ENCODE peak calls at places on chromosomes 5 and 9, in six cellular contexts. One of them, this sample, is unnamed.
A peak's percentile ranks its signal among the peaks of the same experiment; 100 is the strongest.

GRCh38 chr9:23447166-23447565 is 378.9 kb downstream of the ELAVL2 start:
- DNase-seq in naive thymus-derived CD4-positive, alpha-beta T cell: no peak
- DNase-seq in MM.1S: no peak
- DNase-seq in upper lobe of right lung: no peak
- DNase-seq in CD8-positive, alpha-beta T cell: no peak
- DNase-seq in uterus: no peak
- DNase-seq in this sample: no peak

GRCh38 chr5:34891981-34892380 is 23.3 kb downstream of the RAD1 start:
- DNase-seq in MM.1S: no peak
- DNase-seq in uterus: peak; percentile 51
- DNase-seq in upper lobe of right lung: no peak
- DNase-seq in CD8-positive, alpha-beta T cell: no peak
- DNase-seq in naive thymus-derived CD4-positive, alpha-beta T cell: no peak
- DNase-seq in this sample: peak; percentile 21

GRCh38 chr5:68252678-68253520 is 37.3 kb downstream of the PIK3R1 start:
- DNase-seq in uterus: peak; percentile 73
- DNase-seq in naive thymus-derived CD4-positive, alpha-beta T cell: no peak
- DNase-seq in MM.1S: peak; percentile 55
- DNase-seq in CD8-positive, alpha-beta T cell: peak; percentile 28
- DNase-seq in upper lobe of right lung: no peak
- DNase-seq in this sample: no peak

GRCh38 chr5:116445311-116445710 is 129.3 kb downstream of the SEMA6A start:
- DNase-seq in MM.1S: no peak
- DNase-seq in upper lobe of right lung: no peak
- DNase-seq in uterus: no peak
- DNase-seq in CD8-positive, alpha-beta T cell: no peak
- DNase-seq in naive thymus-derived CD4-positive, alpha-beta T cell: no peak
- DNase-seq in this sample: no peak

GRCh38 chr9:20593551-20593950 is 28.7 kb downstream of the MLLT3 start:
- DNase-seq in MM.1S: no peak
- DNase-seq in upper lobe of right lung: no peak
- DNase-seq in naive thymus-derived CD4-positive, alpha-beta T cell: no peak
- DNase-seq in uterus: no peak
- DNase-seq in CD8-positive, alpha-beta T cell: no peak
- DNase-seq in this sample: no peak

GRCh38 chr9:72883867-72884266 is 69.0 kb downstream of the ALDH1A1 start:
- DNase-seq in MM.1S: no peak
- DNase-seq in CD8-positive, alpha-beta T cell: no peak
- DNase-seq in naive thymus-derived CD4-positive, alpha-beta T cell: no peak
- DNase-seq in upper lobe of right lung: no peak
- DNase-seq in uterus: no peak
- DNase-seq in this sample: no peak

GRCh38 chr9:128575469-128575868 is 23.1 kb downstream of the SPTAN1 start:
- DNase-seq in uterus: no peak
- DNase-seq in MM.1S: no peak
- DNase-seq in naive thymus-derived CD4-positive, alpha-beta T cell: no peak
- DNase-seq in upper lobe of right lung: no peak
- DNase-seq in CD8-positive, alpha-beta T cell: no peak
- DNase-seq in this sample: peak; percentile 44

GRCh38 chr5:39678533-39678932 is 253.8 kb upstream of the DAB2 start:
- DNase-seq in uterus: no peak
- DNase-seq in naive thymus-derived CD4-positive, alpha-beta T cell: no peak
- DNase-seq in CD8-positive, alpha-beta T cell: no peak
- DNase-seq in MM.1S: no peak
- DNase-seq in upper lobe of right lung: no peak
- DNase-seq in this sample: no peak

GRCh38 chr5:142864293-142865260 is 94.4 kb downstream of the ARHGAP26 start:
- DNase-seq in naive thymus-derived CD4-positive, alpha-beta T cell: no peak
- DNase-seq in upper lobe of right lung: no peak
- DNase-seq in MM.1S: no peak
- DNase-seq in uterus: no peak
- DNase-seq in CD8-positive, alpha-beta T cell: no peak
- DNase-seq in this sample: no peak

GRCh38 chr5:31086839-31087415 is 106.6 kb upstream of the CDH6 start:
- DNase-seq in uterus: no peak
- DNase-seq in MM.1S: no peak
- DNase-seq in upper lobe of right lung: no peak
- DNase-seq in naive thymus-derived CD4-positive, alpha-beta T cell: no peak
- DNase-seq in CD8-positive, alpha-beta T cell: no peak
- DNase-seq in this sample: no peak

GRCh38 chr5:177389368-177390169 is 5.3 kb downstream of the SLC34A1 start:
- DNase-seq in upper lobe of right lung: no peak
- DNase-seq in naive thymus-derived CD4-positive, alpha-beta T cell: peak; percentile 52
- DNase-seq in uterus: no peak
- DNase-seq in MM.1S: no peak
- DNase-seq in CD8-positive, alpha-beta T cell: no peak
- DNase-seq in this sample: no peak

GRCh38 chr5:92330365-92330764 is 947.2 kb upstream of the ARRDC3 start:
- DNase-seq in CD8-positive, alpha-beta T cell: no peak
- DNase-seq in upper lobe of right lung: no peak
- DNase-seq in MM.1S: no peak
- DNase-seq in naive thymus-derived CD4-positive, alpha-beta T cell: no peak
- DNase-seq in uterus: no peak
- DNase-seq in this sample: no peak

GRCh38 chr9:113464672-113465271 is 1.2 kb downstream of the RGS3 start:
- DNase-seq in CD8-positive, alpha-beta T cell: no peak
- DNase-seq in naive thymus-derived CD4-positive, alpha-beta T cell: no peak
- DNase-seq in MM.1S: no peak
- DNase-seq in upper lobe of right lung: no peak
- DNase-seq in uterus: no peak
- DNase-seq in this sample: no peak

GRCh38 chr9:34185778-34186551 is 7.1 kb downstream of the UBAP1 start:
- DNase-seq in CD8-positive, alpha-beta T cell: no peak
- DNase-seq in naive thymus-derived CD4-positive, alpha-beta T cell: no peak
- DNase-seq in MM.1S: no peak
- DNase-seq in uterus: peak; percentile 64
- DNase-seq in upper lobe of right lung: no peak
- DNase-seq in this sample: no peak

GRCh38 chr5:106312360-106312759 is 1358.4 kb downstream of the EFNA5 start:
- DNase-seq in MM.1S: no peak
- DNase-seq in CD8-positive, alpha-beta T cell: no peak
- DNase-seq in uterus: no peak
- DNase-seq in upper lobe of right lung: no peak
- DNase-seq in naive thymus-derived CD4-positive, alpha-beta T cell: no peak
- DNase-seq in this sample: no peak

GRCh38 chr5:158080112-158080511 is 221.2 kb upstream of the CLINT1 start:
- DNase-seq in CD8-positive, alpha-beta T cell: no peak
- DNase-seq in uterus: no peak
- DNase-seq in naive thymus-derived CD4-positive, alpha-beta T cell: no peak
- DNase-seq in MM.1S: no peak
- DNase-seq in upper lobe of right lung: no peak
- DNase-seq in this sample: no peak

GRCh38 chr5:128083033-128083810 is at the start of gene SLC12A2:
- DNase-seq in naive thymus-derived CD4-positive, alpha-beta T cell: peak; percentile 97
- DNase-seq in upper lobe of right lung: peak; percentile 96
- DNase-seq in CD8-positive, alpha-beta T cell: peak; percentile 84
- DNase-seq in uterus: peak; percentile 93
- DNase-seq in MM.1S: peak; percentile 96
- DNase-seq in this sample: peak; percentile 93

GRCh38 chr5:170562166-170562565 is 58.3 kb downstream of the KCNIP1 start:
- DNase-seq in uterus: no peak
- DNase-seq in upper lobe of right lung: no peak
- DNase-seq in MM.1S: no peak
- DNase-seq in naive thymus-derived CD4-positive, alpha-beta T cell: no peak
- DNase-seq in CD8-positive, alpha-beta T cell: no peak
- DNase-seq in this sample: no peak

GRCh38 chr5:75510417-75510835 is 1.0 kb downstream of the CERT1 start:
- DNase-seq in MM.1S: no peak
- DNase-seq in upper lobe of right lung: no peak
- DNase-seq in naive thymus-derived CD4-positive, alpha-beta T cell: no peak
- DNase-seq in uterus: no peak
- DNase-seq in CD8-positive, alpha-beta T cell: peak; percentile 3
- DNase-seq in this sample: no peak

GRCh38 chr5:177478711-177479646 is 5.5 kb upstream of the DBN1 start:
- DNase-seq in CD8-positive, alpha-beta T cell: no peak
- DNase-seq in MM.1S: no peak
- DNase-seq in upper lobe of right lung: peak; percentile 86
- DNase-seq in uterus: peak; percentile 95
- DNase-seq in naive thymus-derived CD4-positive, alpha-beta T cell: peak; percentile 33
- DNase-seq in this sample: peak; percentile 87

GRCh38 chr5:178224403-178224802 is 8.2 kb downstream of the PHYKPL start:
- DNase-seq in CD8-positive, alpha-beta T cell: no peak
- DNase-seq in upper lobe of right lung: no peak
- DNase-seq in MM.1S: no peak
- DNase-seq in naive thymus-derived CD4-positive, alpha-beta T cell: no peak
- DNase-seq in uterus: no peak
- DNase-seq in this sample: no peak

GRCh38 chr5:31194892-31195291 is 1.4 kb downstream of the CDH6 start:
- DNase-seq in CD8-positive, alpha-beta T cell: no peak
- DNase-seq in MM.1S: no peak
- DNase-seq in upper lobe of right lung: no peak
- DNase-seq in uterus: no peak
- DNase-seq in naive thymus-derived CD4-positive, alpha-beta T cell: no peak
- DNase-seq in this sample: no peak

GRCh38 chr5:103764403-103764802 is 201.8 kb upstream of the NUDT12 start:
- DNase-seq in upper lobe of right lung: no peak
- DNase-seq in MM.1S: no peak
- DNase-seq in naive thymus-derived CD4-positive, alpha-beta T cell: no peak
- DNase-seq in CD8-positive, alpha-beta T cell: no peak
- DNase-seq in uterus: no peak
- DNase-seq in this sample: no peak

GRCh38 chr9:78994476-78994875 is 577.3 kb upstream of the TLE4 start:
- DNase-seq in uterus: no peak
- DNase-seq in CD8-positive, alpha-beta T cell: no peak
- DNase-seq in upper lobe of right lung: no peak
- DNase-seq in naive thymus-derived CD4-positive, alpha-beta T cell: no peak
- DNase-seq in MM.1S: no peak
- DNase-seq in this sample: no peak

GRCh38 chr5:135859656-135860055 is 25.2 kb downstream of the SLC25A48 start:
- DNase-seq in upper lobe of right lung: no peak
- DNase-seq in uterus: no peak
- DNase-seq in naive thymus-derived CD4-positive, alpha-beta T cell: no peak
- DNase-seq in MM.1S: no peak
- DNase-seq in CD8-positive, alpha-beta T cell: no peak
- DNase-seq in this sample: no peak

GRCh38 chr9:116715751-116716150 is 28.6 kb downstream of the TRIM32 start:
- DNase-seq in naive thymus-derived CD4-positive, alpha-beta T cell: no peak
- DNase-seq in MM.1S: no peak
- DNase-seq in CD8-positive, alpha-beta T cell: no peak
- DNase-seq in upper lobe of right lung: no peak
- DNase-seq in uterus: no peak
- DNase-seq in this sample: no peak

GRCh38 chr5:58770131-58770530 is 187.3 kb downstream of the RAB3C start:
- DNase-seq in MM.1S: no peak
- DNase-seq in naive thymus-derived CD4-positive, alpha-beta T cell: no peak
- DNase-seq in uterus: no peak
- DNase-seq in CD8-positive, alpha-beta T cell: no peak
- DNase-seq in upper lobe of right lung: no peak
- DNase-seq in this sample: no peak

GRCh38 chr5:20370061-20370460 is 382.1 kb upstream of the CDH18 start:
- DNase-seq in MM.1S: no peak
- DNase-seq in naive thymus-derived CD4-positive, alpha-beta T cell: no peak
- DNase-seq in upper lobe of right lung: no peak
- DNase-seq in uterus: no peak
- DNase-seq in CD8-positive, alpha-beta T cell: no peak
- DNase-seq in this sample: no peak

GRCh38 chr5:132506094-132506692 is 15.6 kb upstream of the IRF1 start:
- DNase-seq in uterus: no peak
- DNase-seq in CD8-positive, alpha-beta T cell: no peak
- DNase-seq in MM.1S: peak; percentile 69
- DNase-seq in upper lobe of right lung: no peak
- DNase-seq in naive thymus-derived CD4-positive, alpha-beta T cell: no peak
- DNase-seq in this sample: no peak

DNA sequence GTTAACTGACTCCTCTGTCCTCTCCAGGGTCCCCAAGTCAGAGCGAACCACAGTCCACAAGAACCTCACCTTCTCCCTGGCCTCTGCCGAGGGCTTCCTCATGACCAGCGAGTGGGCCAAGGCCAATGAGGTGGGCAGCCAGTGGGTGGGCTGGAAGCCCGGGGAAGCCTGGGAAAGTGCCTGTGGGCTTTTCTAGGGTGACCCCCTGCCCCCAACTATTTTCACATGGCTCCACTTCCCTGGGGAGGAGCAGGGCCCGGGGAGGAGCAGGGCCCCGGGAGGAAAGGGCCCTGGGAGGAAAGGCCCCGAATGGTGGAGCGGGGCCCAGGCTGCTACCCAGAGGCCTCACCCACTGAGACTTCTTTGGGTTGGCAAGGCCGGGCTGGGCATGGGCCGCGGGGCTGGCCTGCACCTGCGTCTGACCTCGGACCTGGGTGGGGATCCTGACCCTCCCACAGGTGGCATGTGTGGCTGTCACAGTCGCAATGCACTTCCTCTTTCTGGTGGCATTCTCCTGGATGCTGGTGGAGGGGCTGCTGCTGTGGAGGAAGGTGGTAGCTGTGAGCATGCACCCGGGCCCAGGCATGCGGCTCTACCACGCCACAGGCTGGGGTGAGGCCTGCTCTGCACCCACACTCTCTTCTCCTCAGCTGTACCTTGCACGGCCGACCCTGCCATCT is 17.9 kb downstream of the ADGRD2 start:
- DNase-seq in upper lobe of right lung: peak; percentile 34
- DNase-seq in MM.1S: no peak
- DNase-seq in uterus: no peak
- DNase-seq in CD8-positive, alpha-beta T cell: no peak
- DNase-seq in naive thymus-derived CD4-positive, alpha-beta T cell: no peak
- DNase-seq in this sample: no peak
- H3K27ac ChIP-seq in upper lobe of right lung: no peak overlapping the region
- H3K27ac ChIP-seq in MM.1S: no peak overlapping the region
- H3K27ac ChIP-seq in uterus: no peak overlapping the region
- H3K27ac ChIP-seq in CD8-positive, alpha-beta T cell: no peak overlapping the region
- H3K27ac ChIP-seq in naive thymus-derived CD4-positive, alpha-beta T cell: no peak overlapping the region
- H3K27ac ChIP-seq in this sample: no peak overlapping the region

DNA sequence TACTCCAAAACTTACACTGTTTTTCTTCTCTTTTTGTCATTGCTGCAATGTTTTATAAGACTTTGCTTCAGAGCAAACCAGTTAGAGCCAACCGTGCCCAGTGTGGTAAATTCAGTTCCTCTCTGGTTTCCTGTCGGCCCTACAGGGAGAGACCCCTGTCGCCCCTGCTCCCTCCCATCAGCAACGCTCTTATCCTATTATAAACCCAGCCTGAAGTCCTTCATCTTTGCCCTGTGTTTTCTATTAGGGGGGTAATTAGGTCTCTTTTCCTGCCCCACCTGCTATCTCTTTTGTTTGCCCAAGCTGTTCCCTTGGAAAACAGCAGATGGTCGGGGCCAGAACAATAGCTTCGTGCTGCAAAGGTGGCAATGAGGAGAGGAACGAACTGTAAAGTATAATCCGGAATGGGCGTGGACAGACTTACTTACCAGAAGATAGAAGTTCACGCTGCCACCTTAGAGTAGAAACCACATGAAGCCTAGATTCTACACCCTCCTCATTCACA is 21.4 kb upstream of the OTULINL start:
- DNase-seq in CD8-positive, alpha-beta T cell: no peak
- DNase-seq in upper lobe of right lung: no peak
- DNase-seq in MM.1S: no peak
- DNase-seq in uterus: no peak
- DNase-seq in naive thymus-derived CD4-positive, alpha-beta T cell: peak; percentile 47
- DNase-seq in this sample: no peak
- H3K27ac ChIP-seq in CD8-positive, alpha-beta T cell: no peak overlapping the region
- H3K27ac ChIP-seq in upper lobe of right lung: no peak overlapping the region
- H3K27ac ChIP-seq in MM.1S: no peak overlapping the region
- H3K27ac ChIP-seq in uterus: no peak overlapping the region
- H3K27ac ChIP-seq in naive thymus-derived CD4-positive, alpha-beta T cell: no peak overlapping the region
- H3K27ac ChIP-seq in this sample: no peak overlapping the region

GRCh38 chr5:79692586-79692985 is 3.0 kb downstream of the CMYA5 start:
- DNase-seq in MM.1S: no peak
- DNase-seq in upper lobe of right lung: no peak
- DNase-seq in uterus: no peak
- DNase-seq in naive thymus-derived CD4-positive, alpha-beta T cell: no peak
- DNase-seq in CD8-positive, alpha-beta T cell: no peak
- DNase-seq in this sample: no peak
- H3K27ac ChIP-seq in MM.1S: no peak overlapping the region
- H3K27ac ChIP-seq in upper lobe of right lung: no peak overlapping the region
- H3K27ac ChIP-seq in uterus: peak overlapping the region; percentile 54
- H3K27ac ChIP-seq in naive thymus-derived CD4-positive, alpha-beta T cell: no peak overlapping the region
- H3K27ac ChIP-seq in CD8-positive, alpha-beta T cell: no peak overlapping the region
- H3K27ac ChIP-seq in this sample: peak overlapping the region; percentile 94

GRCh38 chr9:136092741-136093140 is 2.3 kb downstream of the NACC2 start:
- DNase-seq in CD8-positive, alpha-beta T cell: no peak
- DNase-seq in upper lobe of right lung: no peak
- DNase-seq in uterus: no peak
- DNase-seq in naive thymus-derived CD4-positive, alpha-beta T cell: no peak
- DNase-seq in MM.1S: no peak
- DNase-seq in this sample: no peak
- H3K27ac ChIP-seq in CD8-positive, alpha-beta T cell: no peak overlapping the region
- H3K27ac ChIP-seq in upper lobe of right lung: no peak overlapping the region
- H3K27ac ChIP-seq in uterus: peak overlapping the region; percentile 94
- H3K27ac ChIP-seq in naive thymus-derived CD4-positive, alpha-beta T cell: no peak overlapping the region
- H3K27ac ChIP-seq in MM.1S: no peak overlapping the region
- H3K27ac ChIP-seq in this sample: peak overlapping the region; percentile 98